ENCODE peak calls at places on chromosomes 1 and 21, in four cellular contexts. T is K562, I is GM23248, R is HCT116. N is an unnamed sample.

GRCh38 chr21:31326478-31327247 is 17.4 kb downstream of the TIAM1 start:
- DNase-seq in R (no peak), T (no peak), I (peak; percentile 71), N (no peak)

GRCh38 chr21:30268608-30269197 is 14.0 kb downstream of the KRTAP24-1 start:
- DNase-seq in R (no peak), I (peak; percentile 2), T (peak; percentile 41), N (no peak)

GRCh38 chr1:6373961-6374720 is 19.4 kb downstream of the ACOT7 start:
- DNase-seq in T (no peak), I (no peak), R (no peak), N (peak; percentile 70)

GRCh38 chr1:106226550-106226949 is 829.9 kb upstream of the PRMT6 start:
- DNase-seq in T (no peak), I (no peak), R (no peak), N (no peak)

GRCh38 chr1:41618066-41618825 is 133.8 kb upstream of the EDN2 start:
- DNase-seq in T (no peak), I (peak; percentile 46), R (no peak), N (no peak)

GRCh38 chr1:17819129-17819802 is 64.1 kb downstream of the ACTL8 start:
- DNase-seq in R (no peak), T (no peak), I (no peak), N (no peak)

GRCh38 chr1:57616906-57617305 is 193.0 kb upstream of the DAB1 start:
- DNase-seq in R (no peak), I (no peak), T (no peak), N (no peak)

GRCh38 chr1:201131398-201131797 is 4.4 kb upstream of the ASCL5 start:
- DNase-seq in R (no peak), I (no peak), T (no peak), N (no peak)

GRCh38 chr1:108897865-108898720 is 21.3 kb downstream of the GPSM2 start:
- DNase-seq in T (no peak), I (peak; percentile 79), R (peak; percentile 40), N (peak; percentile 42)

GRCh38 chr1:99557556-99558256 is 88.2 kb upstream of the PALMD start:
- DNase-seq in R (no peak), I (peak; percentile 94), T (no peak), N (peak; percentile 67)

GRCh38 chr1:101438359-101438758 is 201.5 kb downstream of the S1PR1 start:
- DNase-seq in I (peak; percentile 38), R (no peak), T (no peak), N (peak; percentile 18)

GRCh38 chr1:245458761-245459174 is 304.0 kb downstream of the KIF26B start:
- DNase-seq in T (no peak), I (peak; percentile 79), R (no peak), N (peak; percentile 54)

GRCh38 chr21:29304577-29304976 is 5.9 kb downstream of the BACH1 start:
- DNase-seq in R (no peak), T (no peak), I (no peak), N (no peak)

GRCh38 chr1:15261155-15262002 is 14.4 kb downstream of the FHAD1 start:
- DNase-seq in R (peak; percentile 57), I (peak; percentile 59), T (no peak), N (no peak)

GRCh38 chr1:39981957-39982356 is 27.0 kb downstream of the MFSD2A start:
- DNase-seq in I (peak; percentile 94), R (peak; percentile 37), T (no peak), N (peak; percentile 97)

GRCh38 chr1:59178339-59178744 is 118.6 kb upstream of the FGGY start:
- DNase-seq in I (peak; percentile 48), T (no peak), R (no peak), N (no peak)

GRCh38 chr1:226438007-226438406 is 30.1 kb upstream of the PARP1 start:
- DNase-seq in R (peak; percentile 32), I (peak; percentile 51), T (peak; percentile 35), N (no peak)

GRCh38 chr1:39017266-39017665 is 8.9 kb upstream of the NDUFS5 start:
- DNase-seq in I (no peak), T (no peak), R (no peak), N (no peak)

GRCh38 chr1:228313536-228314277 is 92.9 kb downstream of the TRIM11 start:
- DNase-seq in R (no peak), I (no peak), T (no peak), N (no peak)

GRCh38 chr1:159915571-159916239 is 9.6 kb downstream of the TAGLN2 start:
- DNase-seq in T (no peak), R (no peak), I (no peak), N (no peak)

GRCh38 chr1:201310986-201311355 is 27.7 kb downstream of the PKP1 start:
- DNase-seq in R (no peak), I (peak; percentile 50), T (no peak), N (peak; percentile 99)

GRCh38 chr1:110581637-110582036 is 24.5 kb downstream of the KCNA2 start:
- DNase-seq in T (no peak), R (no peak), I (no peak), N (peak; percentile 23)

GRCh38 chr1:3903141-3904005 is 3.3 kb upstream of the C1orf174 start:
- DNase-seq in T (no peak), I (no peak), R (no peak), N (no peak)

GRCh38 chr1:22915816-22916468 is 56.7 kb downstream of the LACTBL1 start:
- DNase-seq in I (no peak), T (no peak), R (no peak), N (no peak)

GRCh38 chr21:42537106-42537742 is 23.6 kb downstream of the SLC37A1 start:
- DNase-seq in T (no peak), R (no peak), I (peak; percentile 6), N (no peak)

GRCh38 chr1:201006450-201006849 is 17.1 kb downstream of the KIF21B start:
- DNase-seq in R (no peak), T (peak; percentile 57), I (no peak), N (no peak)

GRCh38 chr1:73948021-73948420 is 250.0 kb downstream of the LRRIQ3 start:
- DNase-seq in T (no peak), R (no peak), I (no peak), N (no peak)

GRCh38 chr1:203199481-203200058 is 13.1 kb upstream of the CHI3L1 start:
- DNase-seq in R (no peak), T (no peak), I (peak; percentile 84), N (no peak)

GRCh38 chr21:35075546-35075945 is 26.4 kb upstream of the RUNX1 start:
- DNase-seq in T (peak; percentile 34), I (peak; percentile 74), R (no peak), N (peak; percentile 93)

GRCh38 chr1:214513394-214513793 is 38.0 kb downstream of the PTPN14 start:
- DNase-seq in R (no peak), T (no peak), I (no peak), N (no peak)

GRCh38 chr1:118136511-118136937 is 48.5 kb downstream of the SPAG17 start:
- DNase-seq in I (peak; percentile 96), R (no peak), T (no peak), N (peak; percentile 64)

DNA sequence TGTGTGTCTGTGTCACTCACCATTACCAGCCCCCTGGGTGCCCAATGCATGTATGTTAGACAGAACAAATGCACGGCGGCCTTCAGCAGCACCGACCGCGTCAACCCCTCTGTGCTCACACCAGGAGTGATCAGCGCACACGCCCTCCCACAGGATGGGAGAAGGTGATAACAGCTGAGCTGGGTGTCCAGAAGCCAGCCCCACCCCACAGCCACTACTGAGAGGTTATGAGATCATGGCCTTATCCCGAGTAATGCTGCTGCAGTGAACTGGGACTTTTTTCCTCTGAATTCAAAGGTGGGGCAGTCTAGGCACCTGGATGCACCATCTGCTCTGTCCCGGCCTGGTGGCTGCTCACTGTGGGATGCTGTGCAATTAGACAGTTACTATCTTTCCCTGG is 80.9 kb upstream of the SAMD11 start:
- DNase-seq in R (no peak), T (peak; percentile 44), I (no peak), N (no peak)
- H3K27ac ChIP-seq in R (no peak overlapping the region), T (no peak overlapping the region), I (no peak overlapping the region), N (no peak overlapping the region)

DNA sequence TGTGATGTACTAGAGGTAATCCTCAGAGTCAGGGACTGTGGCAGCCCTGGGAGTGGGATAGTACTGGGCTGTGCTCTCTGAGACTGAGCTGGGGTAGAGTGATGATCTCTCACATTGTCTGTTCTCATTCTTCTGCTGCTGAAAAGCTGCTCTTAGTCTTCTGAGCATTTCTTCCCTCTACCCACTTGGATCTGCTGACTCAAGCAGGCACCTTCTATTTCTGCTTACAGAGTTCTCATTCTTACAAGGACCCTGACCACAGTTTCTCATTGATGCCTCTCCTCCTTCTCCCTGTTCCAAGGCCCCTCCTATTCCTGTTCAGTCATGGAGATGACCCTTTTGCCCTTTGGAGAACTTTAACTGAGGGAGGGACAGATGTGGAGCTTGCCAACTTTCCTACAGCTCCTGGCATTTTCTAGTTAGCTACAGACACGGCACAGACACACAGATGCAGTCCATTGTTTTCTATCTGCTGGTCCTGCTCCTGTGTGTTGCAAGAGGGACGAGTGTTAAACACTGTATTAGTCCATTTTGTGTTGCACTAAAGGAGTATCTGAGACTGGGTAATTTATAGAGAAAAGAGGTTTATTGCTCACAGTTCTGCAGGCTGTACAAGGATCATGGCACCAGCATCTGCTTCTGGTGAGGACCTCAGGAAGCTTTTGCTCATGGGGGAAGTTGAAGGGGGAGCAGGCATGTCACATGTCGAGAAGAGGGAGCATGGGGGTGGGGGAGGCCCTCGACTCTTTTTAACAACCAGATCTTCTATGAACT is 12.3 kb downstream of the MAPKAPK2 start:
- DNase-seq in R (no peak), T (no peak), I (no peak), N (no peak)
- H3K27me3 ChIP-seq in R (no peaks in the 10 kb centered on the region), T (no peaks in the 10 kb centered on the region), I (no peaks in the 10 kb centered on the region), N (no peaks in the 10 kb centered on the region)

DNA sequence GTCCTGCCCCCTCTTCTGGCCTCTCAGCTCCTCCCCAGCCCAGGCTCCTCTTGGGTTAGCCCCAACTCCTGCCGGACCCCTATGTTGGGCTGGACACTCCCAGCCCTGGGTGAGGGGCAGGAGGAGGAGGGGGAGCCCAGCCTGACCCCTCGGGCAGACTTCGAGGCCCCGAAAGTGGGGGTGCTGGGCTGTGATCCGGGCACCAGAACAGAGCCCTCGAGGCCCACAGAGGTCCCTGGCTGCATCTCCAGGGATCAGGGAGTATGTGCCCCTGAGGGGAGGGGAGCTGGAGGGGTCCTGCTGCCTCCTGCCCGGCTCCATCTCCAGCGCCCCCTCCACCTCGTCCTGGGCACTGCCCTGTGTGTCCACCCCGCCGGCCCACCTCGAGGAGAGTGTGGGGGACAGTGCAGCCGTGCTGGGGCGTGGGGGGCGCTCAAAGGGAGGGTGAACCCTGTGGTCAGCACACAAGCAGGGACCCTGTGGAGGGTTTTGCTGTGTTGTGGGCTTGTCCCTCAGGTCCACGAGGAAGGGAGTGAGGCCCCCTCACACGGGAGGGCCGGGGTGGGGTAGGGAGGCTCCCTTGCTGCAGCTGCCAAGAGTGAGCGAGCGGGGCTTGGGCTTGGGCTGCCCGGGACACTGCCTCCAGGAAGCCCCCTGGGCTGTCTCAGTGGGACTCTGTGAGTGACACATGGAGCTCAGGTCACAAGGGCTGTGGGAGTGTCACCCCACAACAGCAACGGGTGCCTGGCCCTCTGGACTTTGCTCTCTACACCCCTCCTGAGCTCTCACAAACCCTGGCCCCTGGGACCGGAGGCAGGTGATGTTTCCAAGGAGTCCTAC is 54.4 kb downstream of the COL18A1 start:
- DNase-seq in R (no peak), T (no peak), I (no peak), N (no peak)
- H3K4me1 ChIP-seq in R (peaks cover 13% of the 10 kb centered on the region), T (peaks cover 58% of the 10 kb centered on the region), I (peaks cover 21% of the 10 kb centered on the region), N (no peaks in the 10 kb centered on the region)

DNA sequence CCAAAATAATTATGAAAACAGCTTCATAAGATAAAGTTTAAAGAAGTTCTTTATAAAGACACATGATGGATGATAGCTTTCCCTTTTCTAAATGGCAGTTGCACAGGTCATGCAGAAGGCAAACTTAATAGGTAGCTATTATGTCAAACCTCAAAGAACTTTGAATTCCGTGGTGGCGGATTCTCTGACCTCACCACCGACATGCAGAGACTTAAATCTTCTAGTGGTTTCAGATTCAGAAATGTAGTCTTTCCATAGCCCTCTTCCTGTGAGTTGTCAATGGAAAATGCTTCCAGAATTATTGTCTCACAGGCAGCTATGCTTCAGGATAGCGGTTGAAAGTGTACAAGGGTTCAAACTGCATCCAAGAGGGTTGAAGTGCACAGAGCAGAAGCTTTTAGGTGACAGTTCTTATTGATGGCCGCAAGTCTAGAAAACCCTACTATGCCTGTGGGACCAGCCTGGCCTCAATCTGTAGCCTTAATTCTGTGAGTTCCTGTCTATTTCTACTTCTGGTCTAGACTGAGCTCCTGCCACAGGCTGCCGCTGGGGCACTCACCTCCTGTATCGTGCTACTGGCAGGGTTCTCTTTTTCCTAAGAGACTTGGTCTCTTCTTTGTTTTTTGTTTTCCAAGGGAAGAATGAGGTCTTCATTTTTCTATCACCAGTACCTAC is 117.0 kb upstream of the ERRFI1 start:
- DNase-seq in I (no peak), R (no peak), T (no peak), N (peak; percentile 78)
- H3K27ac ChIP-seq in I (no peak overlapping the region), R (peak overlapping the region; percentile 32), T (no peak overlapping the region), N (no peak overlapping the region)